ENCODE peak calls at places on chromosomes 7 and 10, in seven cellular contexts. V, F, J, R, T, H and X are unnamed samples.

GRCh38 chr10:116849271-116850057 is at the start of gene ENO4:
- DNase-seq in V (peak; percentile 68), H (peak; percentile 80), T (peak; percentile 89), F (peak; percentile 93), J (peak; percentile 80), R (peak; percentile 82), X (no peak)

GRCh38 chr10:5147981-5148677 is 36.8 kb downstream of the AKR1C8 start:
- DNase-seq in H (no peak), R (no peak), F (no peak), J (no peak), T (no peak), V (no peak), X (no peak)

GRCh38 chr10:70671229-70671588 is 1.1 kb upstream of the ADAMTS14 start:
- DNase-seq in F (no peak), R (no peak), T (no peak), V (no peak), J (no peak), H (no peak), X (no peak)

GRCh38 chr7:29239638-29240037 is 45.1 kb downstream of the CHN2 start:
- DNase-seq in T (no peak), R (no peak), F (no peak), V (no peak), H (no peak), J (peak; percentile 22), X (no peak)

GRCh38 chr10:34627741-34628140 is 187.4 kb downstream of the PARD3 start:
- DNase-seq in J (no peak), R (no peak), T (no peak), H (no peak), F (no peak), V (no peak), X (no peak)

GRCh38 chr7:31028417-31028988 is 23.6 kb upstream of the ADCYAP1R1 start:
- DNase-seq in H (no peak), T (no peak), J (no peak), R (no peak), F (no peak), V (no peak), X (no peak)

GRCh38 chr7:143193880-143194279 is 10.7 kb downstream of the TAS2R39 start:
- DNase-seq in R (no peak), H (no peak), T (no peak), F (no peak), J (no peak), V (no peak), X (no peak)

GRCh38 chr7:3265388-3265787 is 35.7 kb upstream of the SDK1 start:
- DNase-seq in V (no peak), R (no peak), H (no peak), T (no peak), J (no peak), F (no peak), X (no peak)

GRCh38 chr7:2601907-2602735 is 29.7 kb upstream of the TTYH3 start:
- DNase-seq in T (no peak), R (no peak), V (no peak), F (no peak), J (peak; percentile 17), H (no peak), X (no peak)

GRCh38 chr10:119770928-119771327 is 45.1 kb downstream of the INPP5F start:
- DNase-seq in J (peak; percentile 64), F (no peak), T (no peak), V (no peak), H (peak; percentile 84), R (no peak), X (no peak)

GRCh38 chr10:103659674-103660363 is 166.3 kb downstream of the NEURL1 start:
- DNase-seq in V (peak; percentile 49), J (no peak), T (no peak), R (peak; percentile 82), H (peak; percentile 78), F (no peak), X (no peak)

GRCh38 chr7:38411404-38411803 is 138.0 kb upstream of the TARP start:
- DNase-seq in T (no peak), H (peak; percentile 2), J (peak; percentile 23), V (no peak), F (no peak), R (no peak), X (peak; percentile 22)

GRCh38 chr10:96370575-96371157 is 11.9 kb upstream of the OPALIN start:
- DNase-seq in F (peak; percentile 58), R (peak; percentile 40), H (peak; percentile 21), J (peak; percentile 35), T (peak; percentile 89), V (no peak), X (peak; percentile 73)

GRCh38 chr10:133309720-133310398 is 1.1 kb downstream of the ZNF511 start:
- DNase-seq in T (no peak), V (no peak), H (no peak), F (no peak), J (no peak), R (peak; percentile 43), X (no peak)

GRCh38 chr10:13613519-13613918 is 26.8 kb downstream of the PRPF18 start:
- DNase-seq in F (no peak), T (no peak), J (peak; percentile 30), H (no peak), V (no peak), R (no peak), X (no peak)

GRCh38 chr10:1381339-1381738 is 325.2 kb downstream of the WDR37 start:
- DNase-seq in H (no peak), V (no peak), T (peak; percentile 37), R (no peak), J (no peak), F (no peak), X (no peak)
- H3K4me3 ChIP-seq in H (no peak overlapping the region), V (no peak overlapping the region), T (no peak overlapping the region), R (no peak overlapping the region), J (no peak overlapping the region), F (no peak overlapping the region), X (no peak overlapping the region)

GRCh38 chr10:110806335-110806734 is 65.4 kb upstream of the PDCD4 start:
- DNase-seq in T (no peak), R (no peak), V (no peak), F (no peak), H (no peak), J (no peak), X (no peak)

GRCh38 chr10:110802551-110803238 is 69.0 kb upstream of the PDCD4 start:
- DNase-seq in H (peak; percentile 73), F (no peak), R (peak; percentile 29), J (peak; percentile 88), V (peak; percentile 63), T (peak; percentile 91), X (no peak)

GRCh38 chr10:110803239-110803593 is 68.5 kb upstream of the PDCD4 start:
- DNase-seq in F (no peak), T (no peak), J (no peak), H (no peak), R (no peak), V (no peak), X (no peak)

GRCh38 chr10:110803830-110804338 is 67.8 kb upstream of the PDCD4 start:
- DNase-seq in F (peak; percentile 27), R (peak; percentile 65), V (peak; percentile 35), T (no peak), J (peak; percentile 49), H (peak; percentile 40), X (peak; percentile 62)

DNA sequence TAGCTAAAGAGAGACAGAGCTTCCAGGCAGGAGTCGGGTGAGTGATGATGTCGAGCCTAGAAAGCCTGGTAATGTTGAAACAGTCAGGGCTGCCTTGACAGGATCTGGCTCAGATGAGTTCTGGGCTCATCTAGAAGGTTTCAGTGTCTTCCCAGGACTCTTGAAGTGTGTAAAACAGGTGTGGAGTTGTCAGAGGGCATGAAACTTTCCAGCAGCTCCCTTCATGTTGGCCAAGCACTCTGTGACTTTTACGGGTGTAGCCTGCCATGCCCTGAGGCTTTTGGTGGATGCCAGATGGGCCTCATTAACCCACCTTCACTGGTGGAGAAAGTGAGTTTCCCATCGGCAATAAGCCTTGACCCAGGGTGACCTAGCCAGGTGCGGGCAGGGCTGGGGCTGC is 66.4 kb upstream of the PDCD4 start:
- DNase-seq in T (no peak), V (no peak), J (no peak), R (no peak), F (no peak), H (no peak), X (no peak)
- H3K4me3 ChIP-seq in T (no peak overlapping the region), V (no peak overlapping the region), J (no peak overlapping the region), R (no peak overlapping the region), F (no peak overlapping the region), H (no peak overlapping the region), X (no peak overlapping the region)

DNA sequence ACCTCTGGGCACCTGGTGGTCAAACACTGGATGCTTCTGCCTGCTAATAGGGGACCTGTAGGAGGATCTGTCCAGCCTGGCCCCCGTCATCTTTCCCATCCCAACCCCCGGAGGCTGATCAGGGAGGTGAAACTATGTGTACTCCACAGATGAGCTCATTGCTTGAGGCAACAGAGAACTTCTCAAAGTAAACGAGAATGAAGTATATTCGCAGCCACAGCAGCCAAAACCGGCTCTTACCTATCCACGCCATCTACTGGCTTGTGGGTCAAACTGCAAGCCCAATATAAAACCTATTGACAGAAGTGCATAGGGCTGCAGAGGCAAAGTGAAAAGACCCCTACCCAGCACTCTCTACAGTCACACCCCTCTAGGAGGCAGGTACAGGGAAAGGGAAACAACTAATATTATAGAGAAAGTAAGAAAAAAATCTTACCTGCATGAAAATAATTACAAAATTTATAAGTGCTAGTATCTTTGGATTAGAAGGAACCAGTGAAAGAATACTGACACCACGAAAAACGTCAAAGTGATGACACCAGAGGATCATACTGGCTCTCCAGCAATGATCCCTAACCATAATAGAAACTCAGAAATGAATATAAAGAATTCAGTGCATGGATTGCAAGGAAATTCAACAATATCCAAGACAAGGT is 973.5 kb downstream of the ANKRD7 start:
- DNase-seq in V (no peak), J (peak; percentile 67), T (peak; percentile 70), F (peak; percentile 18), H (peak; percentile 50), R (peak; percentile 58), X (peak; percentile 60)
- H3K4me3 ChIP-seq in V (no peak overlapping the region), J (no peak overlapping the region), T (no peak overlapping the region), F (no peak overlapping the region), H (no peak overlapping the region), R (no peak overlapping the region), X (no peak overlapping the region)

DNA sequence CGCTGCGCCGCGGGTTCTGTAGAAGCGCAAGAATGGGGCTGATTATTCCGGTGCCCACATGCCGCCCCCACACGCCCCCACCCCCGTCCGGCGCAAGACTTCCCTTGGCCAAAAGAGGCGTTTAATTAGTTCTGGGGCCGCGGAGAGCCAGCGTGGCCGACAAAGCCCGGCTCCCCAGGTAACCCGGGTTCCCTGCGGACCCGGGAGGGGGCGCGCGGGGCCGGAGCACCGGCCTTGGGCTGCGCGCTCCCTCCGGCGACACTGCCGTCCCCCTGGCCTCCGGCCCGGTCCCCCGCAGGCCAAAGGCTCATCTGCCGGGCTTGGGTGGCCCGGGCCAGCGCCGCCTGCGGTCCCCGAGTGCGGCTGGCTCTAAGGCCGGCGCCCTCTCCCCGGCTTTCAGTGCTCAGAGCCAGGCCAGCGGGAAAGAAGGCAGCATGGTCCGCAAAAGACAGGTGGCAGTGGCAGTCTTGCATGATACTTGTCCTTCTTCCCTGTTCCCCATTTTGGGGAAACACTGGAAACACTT is 18.5 kb upstream of the PTF1A start:
- DNase-seq in T (no peak), R (no peak), J (no peak), F (no peak), V (no peak), H (no peak), X (no peak)
- H3K4me3 ChIP-seq in T (no peak overlapping the region), R (no peak overlapping the region), J (no peak overlapping the region), F (no peak overlapping the region), V (no peak overlapping the region), H (no peak overlapping the region), X (no peak overlapping the region)

GRCh38 chr7:21996641-21997040 is 50.9 kb upstream of the CDCA7L start:
- DNase-seq in H (peak; percentile 79), J (peak; percentile 98), V (no peak), F (no peak), T (no peak), R (no peak), X (no peak)
- H3K4me3 ChIP-seq in H (no peak overlapping the region), J (no peak overlapping the region), V (no peak overlapping the region), F (no peak overlapping the region), T (no peak overlapping the region), R (no peak overlapping the region), X (no peak overlapping the region)

GRCh38 chr10:22349758-22350157 is 4.5 kb downstream of the SPAG6 start:
- DNase-seq in R (no peak), F (no peak), V (no peak), J (no peak), T (no peak), H (no peak), X (no peak)
- H3K4me3 ChIP-seq in R (no peak overlapping the region), F (no peak overlapping the region), V (no peak overlapping the region), J (no peak overlapping the region), T (no peak overlapping the region), H (no peak overlapping the region), X (no peak overlapping the region)